ENCODE peak calls at places on chromosome 17, in six cellular contexts. One of them, this sample, is unnamed.

GRCh38 chr17:78737332-78737731 is 44.7 kb downstream of the CYTH1 start:
- DNase-seq in hypothalamus: no peak
- DNase-seq in GM23248: peak; percentile 90
- DNase-seq in stimulated activated CD4-positive, alpha-beta T cell treated with anti-CD3 and anti-CD28 coated beads, Interleukin-15, amount 100 ng/mL, for 1 hour: no peak
- DNase-seq in GM12891: no peak
- DNase-seq in AML-193: peak; percentile 26
- DNase-seq in this sample: no peak

GRCh38 chr17:57806083-57806830 is 43.6 kb downstream of the MRPS23 start:
- DNase-seq in hypothalamus: no peak
- DNase-seq in GM23248: no peak
- DNase-seq in stimulated activated CD4-positive, alpha-beta T cell treated with anti-CD3 and anti-CD28 coated beads, Interleukin-15, amount 100 ng/mL, for 1 hour: no peak
- DNase-seq in GM12891: no peak
- DNase-seq in AML-193: no peak
- DNase-seq in this sample: no peak

GRCh38 chr17:50181601-50182345 is 16.0 kb downstream of the SGCA start:
- DNase-seq in hypothalamus: no peak
- DNase-seq in GM23248: peak; percentile 77
- DNase-seq in stimulated activated CD4-positive, alpha-beta T cell treated with anti-CD3 and anti-CD28 coated beads, Interleukin-15, amount 100 ng/mL, for 1 hour: no peak
- DNase-seq in GM12891: no peak
- DNase-seq in AML-193: no peak
- DNase-seq in this sample: no peak

GRCh38 chr17:43418441-43419374 is 19.9 kb downstream of the ARL4D start:
- DNase-seq in hypothalamus: no peak
- DNase-seq in GM23248: peak; percentile 97
- DNase-seq in stimulated activated CD4-positive, alpha-beta T cell treated with anti-CD3 and anti-CD28 coated beads, Interleukin-15, amount 100 ng/mL, for 1 hour: no peak
- DNase-seq in GM12891: no peak
- DNase-seq in AML-193: no peak
- DNase-seq in this sample: no peak

GRCh38 chr17:48374650-48375230 is 55.3 kb downstream of the SKAP1 start:
- DNase-seq in hypothalamus: no peak
- DNase-seq in GM23248: peak; percentile 5
- DNase-seq in stimulated activated CD4-positive, alpha-beta T cell treated with anti-CD3 and anti-CD28 coated beads, Interleukin-15, amount 100 ng/mL, for 1 hour: no peak
- DNase-seq in GM12891: peak; percentile 12
- DNase-seq in AML-193: peak; percentile 78
- DNase-seq in this sample: no peak

GRCh38 chr17:50516980-50517379 is 8.7 kb downstream of the MYCBPAP start:
- DNase-seq in hypothalamus: no peak
- DNase-seq in GM23248: no peak
- DNase-seq in stimulated activated CD4-positive, alpha-beta T cell treated with anti-CD3 and anti-CD28 coated beads, Interleukin-15, amount 100 ng/mL, for 1 hour: no peak
- DNase-seq in GM12891: no peak
- DNase-seq in AML-193: no peak
- DNase-seq in this sample: no peak

GRCh38 chr17:82653651-82654528 is 5.6 kb upstream of the WDR45B start:
- DNase-seq in hypothalamus: no peak
- DNase-seq in GM23248: no peak
- DNase-seq in stimulated activated CD4-positive, alpha-beta T cell treated with anti-CD3 and anti-CD28 coated beads, Interleukin-15, amount 100 ng/mL, for 1 hour: no peak
- DNase-seq in GM12891: no peak
- DNase-seq in AML-193: no peak
- DNase-seq in this sample: no peak

GRCh38 chr17:35214631-35215273 is 20.6 kb upstream of the SLC35G3 start:
- DNase-seq in hypothalamus: no peak
- DNase-seq in GM23248: no peak
- DNase-seq in stimulated activated CD4-positive, alpha-beta T cell treated with anti-CD3 and anti-CD28 coated beads, Interleukin-15, amount 100 ng/mL, for 1 hour: no peak
- DNase-seq in GM12891: no peak
- DNase-seq in AML-193: no peak
- DNase-seq in this sample: no peak

GRCh38 chr17:78197147-78197830 is 10.1 kb downstream of the AFMID start:
- DNase-seq in hypothalamus: peak; percentile 47
- DNase-seq in GM23248: no peak
- DNase-seq in stimulated activated CD4-positive, alpha-beta T cell treated with anti-CD3 and anti-CD28 coated beads, Interleukin-15, amount 100 ng/mL, for 1 hour: no peak
- DNase-seq in GM12891: no peak
- DNase-seq in AML-193: no peak
- DNase-seq in this sample: no peak

GRCh38 chr17:58378895-58379824 is 27.2 kb upstream of the SUPT4H1 start:
- DNase-seq in hypothalamus: no peak
- DNase-seq in GM23248: no peak
- DNase-seq in stimulated activated CD4-positive, alpha-beta T cell treated with anti-CD3 and anti-CD28 coated beads, Interleukin-15, amount 100 ng/mL, for 1 hour: no peak
- DNase-seq in GM12891: no peak
- DNase-seq in AML-193: no peak
- DNase-seq in this sample: no peak

GRCh38 chr17:72299092-72299491 is 178.3 kb downstream of the SOX9 start:
- DNase-seq in hypothalamus: no peak
- DNase-seq in GM23248: no peak
- DNase-seq in stimulated activated CD4-positive, alpha-beta T cell treated with anti-CD3 and anti-CD28 coated beads, Interleukin-15, amount 100 ng/mL, for 1 hour: no peak
- DNase-seq in GM12891: no peak
- DNase-seq in AML-193: no peak
- DNase-seq in this sample: no peak

GRCh38 chr17:56653877-56654276 is 60.4 kb downstream of the NOG start:
- DNase-seq in hypothalamus: no peak
- DNase-seq in GM23248: peak; percentile 64
- DNase-seq in stimulated activated CD4-positive, alpha-beta T cell treated with anti-CD3 and anti-CD28 coated beads, Interleukin-15, amount 100 ng/mL, for 1 hour: peak; percentile 12
- DNase-seq in GM12891: no peak
- DNase-seq in AML-193: peak; percentile 21
- DNase-seq in this sample: no peak

GRCh38 chr17:69947027-69947759 is 127.8 kb upstream of the KCNJ16 start:
- DNase-seq in hypothalamus: no peak
- DNase-seq in GM23248: no peak
- DNase-seq in stimulated activated CD4-positive, alpha-beta T cell treated with anti-CD3 and anti-CD28 coated beads, Interleukin-15, amount 100 ng/mL, for 1 hour: no peak
- DNase-seq in GM12891: no peak
- DNase-seq in AML-193: no peak
- DNase-seq in this sample: no peak

GRCh38 chr17:1649844-1650409 is at the start of gene RILP:
- DNase-seq in hypothalamus: no peak
- DNase-seq in GM23248: peak; percentile 57
- DNase-seq in stimulated activated CD4-positive, alpha-beta T cell treated with anti-CD3 and anti-CD28 coated beads, Interleukin-15, amount 100 ng/mL, for 1 hour: no peak
- DNase-seq in GM12891: no peak
- DNase-seq in AML-193: no peak
- DNase-seq in this sample: peak; percentile 52

GRCh38 chr17:51120357-51120738 is 320 bp downstream of the SPAG9 start:
- DNase-seq in hypothalamus: peak; percentile 64
- DNase-seq in GM23248: no peak
- DNase-seq in stimulated activated CD4-positive, alpha-beta T cell treated with anti-CD3 and anti-CD28 coated beads, Interleukin-15, amount 100 ng/mL, for 1 hour: no peak
- DNase-seq in GM12891: peak; percentile 44
- DNase-seq in AML-193: no peak
- DNase-seq in this sample: no peak

GRCh38 chr17:76725580-76726230 is 701 bp downstream of the JMJD6 start:
- DNase-seq in hypothalamus: peak; percentile 64
- DNase-seq in GM23248: peak; percentile 72
- DNase-seq in stimulated activated CD4-positive, alpha-beta T cell treated with anti-CD3 and anti-CD28 coated beads, Interleukin-15, amount 100 ng/mL, for 1 hour: peak; percentile 35
- DNase-seq in GM12891: peak; percentile 47
- DNase-seq in AML-193: peak; percentile 68
- DNase-seq in this sample: peak; percentile 49

GRCh38 chr17:58153046-58153445 is 4.9 kb downstream of the OR4D1 start:
- DNase-seq in hypothalamus: no peak
- DNase-seq in GM23248: no peak
- DNase-seq in stimulated activated CD4-positive, alpha-beta T cell treated with anti-CD3 and anti-CD28 coated beads, Interleukin-15, amount 100 ng/mL, for 1 hour: peak; percentile 23
- DNase-seq in GM12891: no peak
- DNase-seq in AML-193: peak; percentile 50
- DNase-seq in this sample: no peak

GRCh38 chr17:65535777-65536572 is 25.5 kb downstream of the AXIN2 start:
- DNase-seq in hypothalamus: no peak
- DNase-seq in GM23248: peak; percentile 38
- DNase-seq in stimulated activated CD4-positive, alpha-beta T cell treated with anti-CD3 and anti-CD28 coated beads, Interleukin-15, amount 100 ng/mL, for 1 hour: no peak
- DNase-seq in GM12891: no peak
- DNase-seq in AML-193: no peak
- DNase-seq in this sample: no peak

GRCh38 chr17:34173221-34173620 is 81.9 kb upstream of the CCL2 start:
- DNase-seq in hypothalamus: no peak
- DNase-seq in GM23248: peak; percentile 58
- DNase-seq in stimulated activated CD4-positive, alpha-beta T cell treated with anti-CD3 and anti-CD28 coated beads, Interleukin-15, amount 100 ng/mL, for 1 hour: no peak
- DNase-seq in GM12891: no peak
- DNase-seq in AML-193: peak; percentile 12
- DNase-seq in this sample: no peak

GRCh38 chr17:40501499-40501911 is at the start of gene TNS4:
- DNase-seq in hypothalamus: no peak
- DNase-seq in GM23248: no peak
- DNase-seq in stimulated activated CD4-positive, alpha-beta T cell treated with anti-CD3 and anti-CD28 coated beads, Interleukin-15, amount 100 ng/mL, for 1 hour: no peak
- DNase-seq in GM12891: no peak
- DNase-seq in AML-193: no peak
- DNase-seq in this sample: no peak

GRCh38 chr17:14061666-14062560 is 7.4 kb upstream of the COX10 start:
- DNase-seq in hypothalamus: no peak
- DNase-seq in GM23248: peak; percentile 93
- DNase-seq in stimulated activated CD4-positive, alpha-beta T cell treated with anti-CD3 and anti-CD28 coated beads, Interleukin-15, amount 100 ng/mL, for 1 hour: no peak
- DNase-seq in GM12891: no peak
- DNase-seq in AML-193: no peak
- DNase-seq in this sample: no peak

GRCh38 chr17:80545499-80545826 is 825 bp downstream of the RPTOR start:
- DNase-seq in hypothalamus: no peak
- DNase-seq in GM23248: peak; percentile 54
- DNase-seq in stimulated activated CD4-positive, alpha-beta T cell treated with anti-CD3 and anti-CD28 coated beads, Interleukin-15, amount 100 ng/mL, for 1 hour: no peak
- DNase-seq in GM12891: no peak
- DNase-seq in AML-193: no peak
- DNase-seq in this sample: no peak

GRCh38 chr17:19733953-19734526 is 14.1 kb downstream of the ALDH3A1 start:
- DNase-seq in hypothalamus: no peak
- DNase-seq in GM23248: no peak
- DNase-seq in stimulated activated CD4-positive, alpha-beta T cell treated with anti-CD3 and anti-CD28 coated beads, Interleukin-15, amount 100 ng/mL, for 1 hour: no peak
- DNase-seq in GM12891: no peak
- DNase-seq in AML-193: no peak
- DNase-seq in this sample: no peak

GRCh38 chr17:22695228-22695619 is 1002.9 kb downstream of the KCNJ18 start:
- DNase-seq in hypothalamus: no peak
- DNase-seq in GM23248: no peak
- DNase-seq in stimulated activated CD4-positive, alpha-beta T cell treated with anti-CD3 and anti-CD28 coated beads, Interleukin-15, amount 100 ng/mL, for 1 hour: no peak
- DNase-seq in GM12891: no peak
- DNase-seq in AML-193: no peak
- DNase-seq in this sample: no peak

GRCh38 chr17:65564793-65565192 is 3.3 kb upstream of the AXIN2 start:
- DNase-seq in hypothalamus: no peak
- DNase-seq in GM23248: no peak
- DNase-seq in stimulated activated CD4-positive, alpha-beta T cell treated with anti-CD3 and anti-CD28 coated beads, Interleukin-15, amount 100 ng/mL, for 1 hour: no peak
- DNase-seq in GM12891: no peak
- DNase-seq in AML-193: no peak
- DNase-seq in this sample: no peak

GRCh38 chr17:77358801-77359716 is 218.3 kb downstream of the SEC14L1 start:
- DNase-seq in hypothalamus: no peak
- DNase-seq in GM23248: no peak
- DNase-seq in stimulated activated CD4-positive, alpha-beta T cell treated with anti-CD3 and anti-CD28 coated beads, Interleukin-15, amount 100 ng/mL, for 1 hour: no peak
- DNase-seq in GM12891: no peak
- DNase-seq in AML-193: no peak
- DNase-seq in this sample: no peak

GRCh38 chr17:59378621-59379194 is 47.3 kb downstream of the YPEL2 start:
- DNase-seq in hypothalamus: no peak
- DNase-seq in GM23248: peak; percentile 82
- DNase-seq in stimulated activated CD4-positive, alpha-beta T cell treated with anti-CD3 and anti-CD28 coated beads, Interleukin-15, amount 100 ng/mL, for 1 hour: no peak
- DNase-seq in GM12891: no peak
- DNase-seq in AML-193: no peak
- DNase-seq in this sample: no peak

GRCh38 chr17:57649731-57650484 is 95.2 kb downstream of the CCDC182 start:
- DNase-seq in hypothalamus: no peak
- DNase-seq in GM23248: peak; percentile 22
- DNase-seq in stimulated activated CD4-positive, alpha-beta T cell treated with anti-CD3 and anti-CD28 coated beads, Interleukin-15, amount 100 ng/mL, for 1 hour: no peak
- DNase-seq in GM12891: no peak
- DNase-seq in AML-193: no peak
- DNase-seq in this sample: no peak

GRCh38 chr17:81603846-81604610 is 32.9 kb downstream of the NPLOC4 start:
- DNase-seq in hypothalamus: no peak
- DNase-seq in GM23248: no peak
- DNase-seq in stimulated activated CD4-positive, alpha-beta T cell treated with anti-CD3 and anti-CD28 coated beads, Interleukin-15, amount 100 ng/mL, for 1 hour: no peak
- DNase-seq in GM12891: no peak
- DNase-seq in AML-193: no peak
- DNase-seq in this sample: no peak

GRCh38 chr17:47806913-47807255 is 14.7 kb downstream of the OSBPL7 start:
- DNase-seq in hypothalamus: no peak
- DNase-seq in GM23248: no peak
- DNase-seq in stimulated activated CD4-positive, alpha-beta T cell treated with anti-CD3 and anti-CD28 coated beads, Interleukin-15, amount 100 ng/mL, for 1 hour: no peak
- DNase-seq in GM12891: no peak
- DNase-seq in AML-193: no peak
- DNase-seq in this sample: no peak

GRCh38 chr17:76419576-76420245 is 33.2 kb downstream of the UBE2O start:
- DNase-seq in hypothalamus: no peak
- DNase-seq in GM23248: no peak
- DNase-seq in stimulated activated CD4-positive, alpha-beta T cell treated with anti-CD3 and anti-CD28 coated beads, Interleukin-15, amount 100 ng/mL, for 1 hour: no peak
- DNase-seq in GM12891: no peak
- DNase-seq in AML-193: peak; percentile 28
- DNase-seq in this sample: no peak

GRCh38 chr17:7502987-7503386 is 18.8 kb downstream of the POLR2A start:
- DNase-seq in hypothalamus: no peak
- DNase-seq in GM23248: peak; percentile 22
- DNase-seq in stimulated activated CD4-positive, alpha-beta T cell treated with anti-CD3 and anti-CD28 coated beads, Interleukin-15, amount 100 ng/mL, for 1 hour: no peak
- DNase-seq in GM12891: no peak
- DNase-seq in AML-193: no peak
- DNase-seq in this sample: no peak

GRCh38 chr17:3904486-3904885 is 11.6 kb upstream of the CAMKK1 start:
- DNase-seq in hypothalamus: no peak
- DNase-seq in GM23248: no peak
- DNase-seq in stimulated activated CD4-positive, alpha-beta T cell treated with anti-CD3 and anti-CD28 coated beads, Interleukin-15, amount 100 ng/mL, for 1 hour: no peak
- DNase-seq in GM12891: no peak
- DNase-seq in AML-193: no peak
- DNase-seq in this sample: no peak

GRCh38 chr17:30600830-30601494 is 123.8 kb downstream of the GOSR1 start:
- DNase-seq in hypothalamus: peak; percentile 41
- DNase-seq in GM23248: peak; percentile 63
- DNase-seq in stimulated activated CD4-positive, alpha-beta T cell treated with anti-CD3 and anti-CD28 coated beads, Interleukin-15, amount 100 ng/mL, for 1 hour: no peak
- DNase-seq in GM12891: peak; percentile 28
- DNase-seq in AML-193: no peak
- DNase-seq in this sample: no peak

GRCh38 chr17:63598284-63598683 is 2.4 kb upstream of the TACO1 start:
- DNase-seq in hypothalamus: no peak
- DNase-seq in GM23248: no peak
- DNase-seq in stimulated activated CD4-positive, alpha-beta T cell treated with anti-CD3 and anti-CD28 coated beads, Interleukin-15, amount 100 ng/mL, for 1 hour: no peak
- DNase-seq in GM12891: no peak
- DNase-seq in AML-193: no peak
- DNase-seq in this sample: no peak

GRCh38 chr17:19448341-19449268 is 37.6 kb downstream of the RNF112 start:
- DNase-seq in hypothalamus: peak; percentile 43
- DNase-seq in GM23248: peak; percentile 95
- DNase-seq in stimulated activated CD4-positive, alpha-beta T cell treated with anti-CD3 and anti-CD28 coated beads, Interleukin-15, amount 100 ng/mL, for 1 hour: no peak
- DNase-seq in GM12891: no peak
- DNase-seq in AML-193: no peak
- DNase-seq in this sample: no peak

GRCh38 chr17:37818689-37819088 is 73.8 kb upstream of the HNF1B start:
- DNase-seq in hypothalamus: no peak
- DNase-seq in GM23248: peak; percentile 28
- DNase-seq in stimulated activated CD4-positive, alpha-beta T cell treated with anti-CD3 and anti-CD28 coated beads, Interleukin-15, amount 100 ng/mL, for 1 hour: no peak
- DNase-seq in GM12891: no peak
- DNase-seq in AML-193: no peak
- DNase-seq in this sample: no peak

GRCh38 chr17:80471922-80472321 is 4.5 kb downstream of the NPTX1 start:
- DNase-seq in hypothalamus: no peak
- DNase-seq in GM23248: no peak
- DNase-seq in stimulated activated CD4-positive, alpha-beta T cell treated with anti-CD3 and anti-CD28 coated beads, Interleukin-15, amount 100 ng/mL, for 1 hour: no peak
- DNase-seq in GM12891: no peak
- DNase-seq in AML-193: no peak
- DNase-seq in this sample: no peak

GRCh38 chr17:39011907-39012468 is 44.8 kb upstream of the FBXO47 start:
- DNase-seq in hypothalamus: no peak
- DNase-seq in GM23248: no peak
- DNase-seq in stimulated activated CD4-positive, alpha-beta T cell treated with anti-CD3 and anti-CD28 coated beads, Interleukin-15, amount 100 ng/mL, for 1 hour: no peak
- DNase-seq in GM12891: no peak
- DNase-seq in AML-193: no peak
- DNase-seq in this sample: no peak

This sample was measured in omental fat pad.